ENCODE peak calls at places on chromosomes 1 and 21, in eight cellular contexts. Q, Y, K, J, S, E, D and I are unnamed samples.

GRCh38 chr1:234558186-234558836 is 51.7 kb downstream of the IRF2BP2 start:
- DNase-seq in Q (no peak), Y (no peak), K (no peak), J (no peak), S (peak; percentile 31), E (no peak), D (no peak), I (no peak)

GRCh38 chr1:53644909-53645689 is 93.9 kb downstream of the GLIS1 start:
- DNase-seq in Q (peak; percentile 55), Y (no peak), K (no peak), J (no peak), S (no peak), E (peak; percentile 23), D (no peak), I (no peak)

GRCh38 chr1:22857661-22858060 is 115.0 kb downstream of the LACTBL1 start:
- DNase-seq in Q (no peak), Y (no peak), K (no peak), J (no peak), S (no peak), E (no peak), D (no peak), I (no peak)

GRCh38 chr1:93702102-93702827 is 20.6 kb upstream of the BCAR3 start:
- DNase-seq in Q (no peak), Y (no peak), K (peak; percentile 81), J (no peak), S (no peak), E (no peak), D (no peak), I (no peak)

GRCh38 chr1:38029081-38029681 is 16.6 kb downstream of the UTP11 start:
- DNase-seq in Q (peak; percentile 89), Y (peak; percentile 51), K (peak; percentile 59), J (no peak), S (peak; percentile 87), E (no peak), D (no peak), I (no peak)

GRCh38 chr1:8394456-8395321 is 76.8 kb downstream of the SLC45A1 start:
- DNase-seq in Q (no peak), Y (no peak), K (no peak), J (no peak), S (no peak), E (peak; percentile 96), D (no peak), I (no peak)

GRCh38 chr21:35882791-35883240 is 177.5 kb downstream of the SETD4 start:
- DNase-seq in Q (no peak), Y (no peak), K (no peak), J (no peak), S (no peak), E (peak; percentile 33), D (no peak), I (no peak)

GRCh38 chr1:26744075-26744958 is 43.4 kb upstream of the PIGV start:
- DNase-seq in Q (peak; percentile 96), Y (peak; percentile 28), K (peak; percentile 84), J (peak; percentile 56), S (peak; percentile 77), E (peak; percentile 94), D (peak; percentile 69), I (peak; percentile 74)

GRCh38 chr1:213136190-213136917 is 85.3 kb downstream of the RPS6KC1 start:
- DNase-seq in Q (peak; percentile 57), Y (peak; percentile 37), K (no peak), J (no peak), S (no peak), E (no peak), D (no peak), I (no peak)

GRCh38 chr1:206463137-206463536 is 7.1 kb upstream of the IKBKE start:
- DNase-seq in Q (no peak), Y (no peak), K (no peak), J (no peak), S (no peak), E (no peak), D (no peak), I (no peak)

GRCh38 chr1:160863422-160864131 is 890 bp upstream of the CD244 start:
- DNase-seq in Q (no peak), Y (no peak), K (peak; percentile 34), J (no peak), S (no peak), E (no peak), D (no peak), I (no peak)

GRCh38 chr1:168019407-168019806 is 82.5 kb upstream of the MPC2 start:
- DNase-seq in Q (peak; percentile 29), Y (no peak), K (no peak), J (no peak), S (no peak), E (no peak), D (no peak), I (no peak)

GRCh38 chr1:16628361-16629111 is 15.2 kb upstream of the NBPF1 start:
- DNase-seq in Q (no peak), Y (no peak), K (peak; percentile 27), J (no peak), S (no peak), E (no peak), D (no peak), I (no peak)

GRCh38 chr21:33895356-33895755 is 20.2 kb downstream of the ATP5PO start:
- DNase-seq in Q (no peak), Y (no peak), K (no peak), J (no peak), S (no peak), E (no peak), D (no peak), I (no peak)

GRCh38 chr1:229124471-229125198 is 146.3 kb upstream of the RAB4A start:
- DNase-seq in Q (no peak), Y (peak; percentile 35), K (no peak), J (no peak), S (no peak), E (no peak), D (no peak), I (no peak)

DNA sequence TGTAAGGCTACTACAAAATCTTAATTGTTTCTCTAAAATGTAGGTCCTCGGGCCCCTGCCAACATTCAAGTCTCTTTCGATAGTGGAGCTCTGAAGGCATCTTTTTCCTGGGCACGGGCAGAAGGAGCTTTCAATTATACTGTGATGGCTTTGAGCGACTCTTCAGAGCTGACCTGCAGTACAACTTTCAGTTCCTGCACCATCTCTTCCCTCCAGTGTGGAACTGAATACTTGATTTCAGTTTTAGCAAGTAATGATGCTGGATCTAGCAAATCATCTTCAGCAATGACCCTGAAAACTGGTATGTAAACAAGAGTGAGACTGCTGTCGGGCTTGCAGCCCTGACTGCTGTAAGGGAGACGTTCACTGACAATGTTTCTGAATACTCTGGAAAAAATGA is 9.6 kb downstream of the FNDC7 start:
- DNase-seq in Q (no peak), Y (no peak), K (no peak), J (no peak), S (no peak), E (peak; percentile 77), D (no peak), I (no peak)
- H3K4me3 ChIP-seq in Q (no peak overlapping the region), Y (no peak overlapping the region), K (no peak overlapping the region), J (no peak overlapping the region), S (no peak overlapping the region), E (peak overlapping the region; percentile 2), D (no peak overlapping the region), I (no peak overlapping the region)

GRCh38 chr1:179091691-179092165 is 9.9 kb downstream of the TOR3A start:
- DNase-seq in Q (no peak), Y (peak; percentile 34), K (peak; percentile 86), J (no peak), S (no peak), E (peak; percentile 63), D (no peak), I (peak; percentile 51)

GRCh38 chr1:179090522-179090921 is 8.7 kb downstream of the TOR3A start:
- DNase-seq in Q (no peak), Y (no peak), K (peak; percentile 48), J (no peak), S (peak; percentile 83), E (no peak), D (no peak), I (no peak)

GRCh38 chr1:179090923-179091322 is 9.1 kb downstream of the TOR3A start:
- DNase-seq in Q (no peak), Y (no peak), K (no peak), J (no peak), S (no peak), E (no peak), D (no peak), I (no peak)

GRCh38 chr1:179089827-179090482 is 8.1 kb downstream of the TOR3A start:
- DNase-seq in Q (no peak), Y (no peak), K (no peak), J (no peak), S (no peak), E (no peak), D (no peak), I (no peak)

DNA sequence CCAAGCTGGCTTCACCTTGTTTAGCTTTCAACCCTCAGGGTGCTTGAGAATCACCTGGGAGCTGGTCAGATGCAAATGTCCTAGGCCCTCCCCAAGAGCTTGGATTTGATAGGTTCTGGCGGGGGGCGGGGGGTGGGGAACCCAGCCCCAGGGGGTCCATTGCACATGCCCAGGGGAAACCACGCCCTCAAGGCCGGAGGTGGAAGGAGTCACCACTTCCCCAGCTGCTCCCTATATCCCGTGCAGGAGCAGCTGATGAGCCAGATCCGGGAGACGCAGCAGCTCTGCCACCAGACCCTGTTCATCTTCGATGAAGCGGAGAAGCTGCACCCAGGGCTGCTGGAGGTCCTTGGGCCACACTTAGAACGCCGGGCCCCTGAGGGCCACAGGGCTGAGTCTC is 5.8 kb downstream of the TOR3A start:
- DNase-seq in Q (peak; percentile 81), Y (no peak), K (no peak), J (no peak), S (no peak), E (no peak), D (no peak), I (no peak)
- H3K27ac ChIP-seq in Q (peak overlapping the region; percentile 53), Y (no peak overlapping the region), K (no peak overlapping the region), J (no peak overlapping the region), S (no peak overlapping the region), E (no peak overlapping the region), D (no peak overlapping the region), I (no peak overlapping the region)

DNA sequence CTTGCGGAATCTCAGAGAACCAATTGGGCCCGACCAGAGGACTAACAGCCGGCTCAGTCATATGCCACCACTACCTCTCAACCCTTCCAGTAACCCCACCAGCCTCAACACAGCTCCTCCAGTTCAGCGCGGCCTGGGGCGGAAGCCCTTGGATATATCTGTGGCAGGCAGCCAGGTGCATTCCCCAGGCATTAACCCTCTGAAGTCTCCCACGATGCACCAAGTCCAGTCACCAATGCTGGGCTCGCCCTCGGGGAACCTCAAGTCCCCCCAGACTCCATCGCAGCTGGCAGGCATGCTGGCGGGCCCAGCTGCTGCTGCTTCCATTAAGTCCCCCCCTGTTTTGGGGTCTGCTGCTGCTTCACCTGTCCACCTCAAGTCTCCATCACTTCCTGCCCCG is 49.8 kb downstream of the ACP6 start:
- DNase-seq in Q (no peak), Y (no peak), K (no peak), J (no peak), S (no peak), E (no peak), D (no peak), I (no peak)
- H3K36me3 ChIP-seq in Q (peaks cover 18% of the 10 kb centered on the region), Y (peaks cover 5% of the 10 kb centered on the region), K (peaks cover 91% of the 10 kb centered on the region), J (peaks cover 17% of the 10 kb centered on the region), S (peaks cover 56% of the 10 kb centered on the region), E (peaks cover 52% of the 10 kb centered on the region), D (peaks cover 13% of the 10 kb centered on the region), I (peaks cover 33% of the 10 kb centered on the region)

DNA sequence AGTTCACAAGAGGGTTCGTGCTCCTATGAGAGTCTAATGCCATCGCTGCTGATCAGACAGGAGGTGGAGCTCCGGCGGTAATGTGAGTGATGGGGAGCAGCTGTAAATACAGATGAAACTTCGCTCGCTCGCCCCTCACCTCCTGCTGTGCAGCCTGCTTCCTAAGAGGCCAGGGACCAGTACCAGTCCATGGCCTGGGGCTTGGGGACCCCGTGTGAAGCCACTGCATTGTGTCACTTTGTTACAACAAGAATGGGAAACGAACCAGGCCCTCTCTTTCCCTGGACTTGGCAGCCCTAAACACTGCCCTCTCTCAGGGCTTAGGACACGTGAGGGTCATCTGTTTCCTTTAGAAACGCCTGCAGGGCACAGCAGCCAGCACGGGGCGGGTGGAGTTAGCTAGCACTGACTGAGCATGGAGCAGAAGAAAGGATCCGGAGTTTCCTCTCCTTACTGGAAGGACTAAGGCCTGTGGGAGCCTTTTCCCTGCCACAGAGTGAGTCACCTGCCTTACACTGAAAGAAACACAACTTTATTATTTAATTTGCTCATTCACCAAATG is 185.2 kb upstream of the TMEM51 start:
- DNase-seq in Q (no peak), Y (peak; percentile 47), K (peak; percentile 52), J (no peak), S (no peak), E (peak; percentile 91), D (no peak), I (no peak)
- H3K4me3 ChIP-seq in Q (no peak overlapping the region), Y (no peak overlapping the region), K (no peak overlapping the region), J (no peak overlapping the region), S (no peak overlapping the region), E (no peak overlapping the region), D (no peak overlapping the region), I (no peak overlapping the region)